ENCODE peak calls at places on chromosomes 4 and X, in five cellular contexts. One of them, this sample, is unnamed.

GRCh38 chrX:119617511-119618164 is 11.4 kb upstream of the NKRF start:
- DNase-seq in H54: no peak
- DNase-seq in NCI-H345: no peak
- DNase-seq in fibroblast of the conjunctiva: no peak
- DNase-seq in Calu3: no peak
- DNase-seq in this sample: no peak

GRCh38 chr4:89590102-89590501 is 246.9 kb downstream of the SNCA start:
- DNase-seq in H54: no peak
- DNase-seq in NCI-H345: no peak
- DNase-seq in fibroblast of the conjunctiva: no peak
- DNase-seq in Calu3: no peak
- DNase-seq in this sample: no peak

GRCh38 chr4:95379633-95380032 is 169.1 kb downstream of the UNC5C start:
- DNase-seq in H54: no peak
- DNase-seq in NCI-H345: no peak
- DNase-seq in fibroblast of the conjunctiva: no peak
- DNase-seq in Calu3: no peak
- DNase-seq in this sample: no peak

GRCh38 chrX:150573702-150574101 is 5.3 kb downstream of the MTM1 start:
- DNase-seq in H54: no peak
- DNase-seq in NCI-H345: no peak
- DNase-seq in fibroblast of the conjunctiva: no peak
- DNase-seq in Calu3: no peak
- DNase-seq in this sample: no peak

GRCh38 chrX:40719218-40719617 is 16.1 kb downstream of the MED14 start:
- DNase-seq in H54: no peak
- DNase-seq in NCI-H345: no peak
- DNase-seq in fibroblast of the conjunctiva: no peak
- DNase-seq in Calu3: no peak
- DNase-seq in this sample: no peak

GRCh38 chrX:72115380-72115779 is 16.3 kb downstream of the RTL5 start:
- DNase-seq in H54: no peak
- DNase-seq in NCI-H345: no peak
- DNase-seq in fibroblast of the conjunctiva: no peak
- DNase-seq in Calu3: no peak
- DNase-seq in this sample: no peak

GRCh38 chr4:156923525-156923924 is 48.1 kb downstream of the PDGFC start:
- DNase-seq in H54: no peak
- DNase-seq in NCI-H345: no peak
- DNase-seq in fibroblast of the conjunctiva: no peak
- DNase-seq in Calu3: no peak
- DNase-seq in this sample: no peak

GRCh38 chr4:114304567-114304966 is 294.0 kb upstream of the UGT8 start:
- DNase-seq in H54: no peak
- DNase-seq in NCI-H345: no peak
- DNase-seq in fibroblast of the conjunctiva: no peak
- DNase-seq in Calu3: no peak
- DNase-seq in this sample: no peak

GRCh38 chr4:82201303-82201702 is 172.5 kb downstream of the HNRNPD start:
- DNase-seq in H54: no peak
- DNase-seq in NCI-H345: peak
- DNase-seq in fibroblast of the conjunctiva: no peak
- DNase-seq in Calu3: peak
- DNase-seq in this sample: no peak

GRCh38 chr4:185797018-185797417 is 15.0 kb downstream of the SORBS2 start:
- DNase-seq in H54: no peak
- DNase-seq in NCI-H345: no peak
- DNase-seq in fibroblast of the conjunctiva: no peak
- DNase-seq in Calu3: no peak
- DNase-seq in this sample: no peak

GRCh38 chr4:87530868-87531267 is 1.7 kb upstream of the SPARCL1 start:
- DNase-seq in H54: no peak
- DNase-seq in NCI-H345: no peak
- DNase-seq in fibroblast of the conjunctiva: peak
- DNase-seq in Calu3: no peak
- DNase-seq in this sample: no peak

GRCh38 chrX:11381464-11381863 is 88.3 kb downstream of the AMELX start:
- DNase-seq in H54: no peak
- DNase-seq in NCI-H345: peak
- DNase-seq in fibroblast of the conjunctiva: peak
- DNase-seq in Calu3: peak
- DNase-seq in this sample: peak

GRCh38 chrX:39830414-39830813 is 267.3 kb downstream of the BCOR start:
- DNase-seq in H54: no peak
- DNase-seq in NCI-H345: no peak
- DNase-seq in fibroblast of the conjunctiva: no peak
- DNase-seq in Calu3: no peak
- DNase-seq in this sample: no peak

GRCh38 chr4:114368751-114369150 is 229.9 kb upstream of the UGT8 start:
- DNase-seq in H54: no peak
- DNase-seq in NCI-H345: no peak
- DNase-seq in fibroblast of the conjunctiva: no peak
- DNase-seq in Calu3: no peak
- DNase-seq in this sample: no peak

GRCh38 chr4:139857021-139857420 is 191.4 kb downstream of the MGST2 start:
- DNase-seq in H54: no peak
- DNase-seq in NCI-H345: peak
- DNase-seq in fibroblast of the conjunctiva: peak
- DNase-seq in Calu3: no peak
- DNase-seq in this sample: peak

This sample was measured in DND-41.